ENCODE peak calls at places on chromosomes 13 and 19, in six cellular contexts. One of them, this sample, is unnamed.

GRCh38 chr13:51636349-51636890 is 52.2 kb downstream of the WDFY2 start:
- DNase-seq in left ventricle myocardium inferior: no peak
- DNase-seq in RWPE1: no peak
- DNase-seq in dorsolateral prefrontal cortex: no peak
- DNase-seq in esophagus muscularis mucosa: no peak
- DNase-seq in thoracic aorta: no peak
- DNase-seq in this sample: no peak

GRCh38 chr19:16850133-16850532 is 20.9 kb downstream of the SIN3B start:
- DNase-seq in left ventricle myocardium inferior: no peak
- DNase-seq in RWPE1: no peak
- DNase-seq in dorsolateral prefrontal cortex: no peak
- DNase-seq in esophagus muscularis mucosa: no peak
- DNase-seq in thoracic aorta: no peak
- DNase-seq in this sample: no peak

GRCh38 chr13:76210262-76210661 is 574.1 kb downstream of the LMO7 start:
- DNase-seq in left ventricle myocardium inferior: peak
- DNase-seq in RWPE1: no peak
- DNase-seq in dorsolateral prefrontal cortex: no peak
- DNase-seq in esophagus muscularis mucosa: no peak
- DNase-seq in thoracic aorta: no peak
- DNase-seq in this sample: peak

GRCh38 chr13:73261739-73262216 is 203.0 kb downstream of the KLF5 start:
- DNase-seq in left ventricle myocardium inferior: no peak
- DNase-seq in RWPE1: peak
- DNase-seq in dorsolateral prefrontal cortex: no peak
- DNase-seq in esophagus muscularis mucosa: no peak
- DNase-seq in thoracic aorta: no peak
- DNase-seq in this sample: peak

GRCh38 chr13:99709134-99709533 is 207.9 kb downstream of the TM9SF2 start:
- DNase-seq in left ventricle myocardium inferior: no peak
- DNase-seq in RWPE1: no peak
- DNase-seq in dorsolateral prefrontal cortex: no peak
- DNase-seq in esophagus muscularis mucosa: no peak
- DNase-seq in thoracic aorta: no peak
- DNase-seq in this sample: no peak

GRCh38 chr13:51832471-51833152 is 12.4 kb downstream of the TMEM272 start:
- DNase-seq in left ventricle myocardium inferior: no peak
- DNase-seq in RWPE1: no peak
- DNase-seq in dorsolateral prefrontal cortex: no peak
- DNase-seq in esophagus muscularis mucosa: no peak
- DNase-seq in thoracic aorta: no peak
- DNase-seq in this sample: no peak

GRCh38 chr19:18932216-18932841 is 8.7 kb downstream of the HOMER3 start:
- DNase-seq in left ventricle myocardium inferior: peak
- DNase-seq in RWPE1: peak
- DNase-seq in dorsolateral prefrontal cortex: peak
- DNase-seq in esophagus muscularis mucosa: no peak
- DNase-seq in thoracic aorta: peak
- DNase-seq in this sample: peak

GRCh38 chr19:3881272-3882040 is 971 bp downstream of the ATCAY start:
- DNase-seq in left ventricle myocardium inferior: no peak
- DNase-seq in RWPE1: no peak
- DNase-seq in dorsolateral prefrontal cortex: no peak
- DNase-seq in esophagus muscularis mucosa: no peak
- DNase-seq in thoracic aorta: no peak
- DNase-seq in this sample: no peak

GRCh38 chr13:44879452-44880058 is 109.7 kb downstream of the NUFIP1 start:
- DNase-seq in left ventricle myocardium inferior: no peak
- DNase-seq in RWPE1: no peak
- DNase-seq in dorsolateral prefrontal cortex: no peak
- DNase-seq in esophagus muscularis mucosa: no peak
- DNase-seq in thoracic aorta: no peak
- DNase-seq in this sample: no peak

GRCh38 chr19:3099347-3100145 is 5.4 kb downstream of the GNA11 start:
- DNase-seq in left ventricle myocardium inferior: no peak
- DNase-seq in RWPE1: no peak
- DNase-seq in dorsolateral prefrontal cortex: no peak
- DNase-seq in esophagus muscularis mucosa: no peak
- DNase-seq in thoracic aorta: no peak
- DNase-seq in this sample: no peak

GRCh38 chr19:5264453-5264852 is 76.2 kb downstream of the PTPRS start:
- DNase-seq in left ventricle myocardium inferior: no peak
- DNase-seq in RWPE1: no peak
- DNase-seq in dorsolateral prefrontal cortex: no peak
- DNase-seq in esophagus muscularis mucosa: no peak
- DNase-seq in thoracic aorta: no peak
- DNase-seq in this sample: no peak

GRCh38 chr13:44739120-44739519 is 163.0 kb upstream of the TSC22D1 start:
- DNase-seq in left ventricle myocardium inferior: no peak
- DNase-seq in RWPE1: no peak
- DNase-seq in dorsolateral prefrontal cortex: no peak
- DNase-seq in esophagus muscularis mucosa: no peak
- DNase-seq in thoracic aorta: no peak
- DNase-seq in this sample: no peak

GRCh38 chr13:39144941-39145533 is 106.8 kb downstream of the NHLRC3 start:
- DNase-seq in left ventricle myocardium inferior: peak
- DNase-seq in RWPE1: peak
- DNase-seq in dorsolateral prefrontal cortex: peak
- DNase-seq in esophagus muscularis mucosa: no peak
- DNase-seq in thoracic aorta: no peak
- DNase-seq in this sample: peak

GRCh38 chr19:43638991-43639494 is 607 bp downstream of the CADM4 start:
- DNase-seq in left ventricle myocardium inferior: no peak
- DNase-seq in RWPE1: no peak
- DNase-seq in dorsolateral prefrontal cortex: no peak
- DNase-seq in esophagus muscularis mucosa: no peak
- DNase-seq in thoracic aorta: no peak
- DNase-seq in this sample: no peak

GRCh38 chr13:31195616-31196015 is 4.2 kb upstream of the B3GLCT start:
- DNase-seq in left ventricle myocardium inferior: no peak
- DNase-seq in RWPE1: no peak
- DNase-seq in dorsolateral prefrontal cortex: no peak
- DNase-seq in esophagus muscularis mucosa: no peak
- DNase-seq in thoracic aorta: no peak
- DNase-seq in this sample: no peak

GRCh38 chr13:101845501-101846012 is 393.1 kb downstream of the ITGBL1 start:
- DNase-seq in left ventricle myocardium inferior: no peak
- DNase-seq in RWPE1: no peak
- DNase-seq in dorsolateral prefrontal cortex: no peak
- DNase-seq in esophagus muscularis mucosa: no peak
- DNase-seq in thoracic aorta: no peak
- DNase-seq in this sample: no peak

GRCh38 chr13:75415720-75416119 is 66.2 kb downstream of the TBC1D4 start:
- DNase-seq in left ventricle myocardium inferior: no peak
- DNase-seq in RWPE1: peak
- DNase-seq in dorsolateral prefrontal cortex: no peak
- DNase-seq in esophagus muscularis mucosa: no peak
- DNase-seq in thoracic aorta: no peak
- DNase-seq in this sample: no peak

GRCh38 chr19:34365463-34366401 is 736 bp downstream of the GPI start:
- DNase-seq in left ventricle myocardium inferior: peak
- DNase-seq in RWPE1: peak
- DNase-seq in dorsolateral prefrontal cortex: peak
- DNase-seq in esophagus muscularis mucosa: no peak
- DNase-seq in thoracic aorta: no peak
- DNase-seq in this sample: peak

GRCh38 chr19:12952488-12953455 is 4.3 kb downstream of the GADD45GIP1 start:
- DNase-seq in left ventricle myocardium inferior: no peak
- DNase-seq in RWPE1: no peak
- DNase-seq in dorsolateral prefrontal cortex: peak
- DNase-seq in esophagus muscularis mucosa: no peak
- DNase-seq in thoracic aorta: peak
- DNase-seq in this sample: no peak

GRCh38 chr13:85970727-85971126 is 171.5 kb upstream of the SLITRK6 start:
- DNase-seq in left ventricle myocardium inferior: no peak
- DNase-seq in RWPE1: peak
- DNase-seq in dorsolateral prefrontal cortex: no peak
- DNase-seq in esophagus muscularis mucosa: no peak
- DNase-seq in thoracic aorta: no peak
- DNase-seq in this sample: no peak

GRCh38 chr19:46950526-46951235 is 69.0 kb upstream of the NPAS1 start:
- DNase-seq in left ventricle myocardium inferior: no peak
- DNase-seq in RWPE1: no peak
- DNase-seq in dorsolateral prefrontal cortex: no peak
- DNase-seq in esophagus muscularis mucosa: no peak
- DNase-seq in thoracic aorta: no peak
- DNase-seq in this sample: no peak

GRCh38 chr19:38496603-38497487 is 63.4 kb downstream of the RYR1 start:
- DNase-seq in left ventricle myocardium inferior: no peak
- DNase-seq in RWPE1: no peak
- DNase-seq in dorsolateral prefrontal cortex: no peak
- DNase-seq in esophagus muscularis mucosa: no peak
- DNase-seq in thoracic aorta: no peak
- DNase-seq in this sample: no peak

GRCh38 chr19:15279326-15279904 is 47.2 kb upstream of the EPHX3 start:
- DNase-seq in left ventricle myocardium inferior: no peak
- DNase-seq in RWPE1: no peak
- DNase-seq in dorsolateral prefrontal cortex: no peak
- DNase-seq in esophagus muscularis mucosa: no peak
- DNase-seq in thoracic aorta: no peak
- DNase-seq in this sample: no peak

GRCh38 chr13:44013666-44014291 is 134.1 kb downstream of the LACC1 start:
- DNase-seq in left ventricle myocardium inferior: no peak
- DNase-seq in RWPE1: peak
- DNase-seq in dorsolateral prefrontal cortex: no peak
- DNase-seq in esophagus muscularis mucosa: no peak
- DNase-seq in thoracic aorta: no peak
- DNase-seq in this sample: peak

GRCh38 chr13:35953537-35954206 is 177.5 kb downstream of the DCLK1 start:
- DNase-seq in left ventricle myocardium inferior: peak
- DNase-seq in RWPE1: peak
- DNase-seq in dorsolateral prefrontal cortex: peak
- DNase-seq in esophagus muscularis mucosa: peak
- DNase-seq in thoracic aorta: peak
- DNase-seq in this sample: no peak
- H3K27ac ChIP-seq in left ventricle myocardium inferior: peak
- H3K27ac ChIP-seq in RWPE1: no peak
- H3K27ac ChIP-seq in dorsolateral prefrontal cortex: peak
- H3K27ac ChIP-seq in esophagus muscularis mucosa: peak
- H3K27ac ChIP-seq in thoracic aorta: no peak
- H3K27ac ChIP-seq in this sample: no peak

GRCh38 chr13:83980322-83980721 is 98.0 kb upstream of the SLITRK1 start:
- DNase-seq in left ventricle myocardium inferior: no peak
- DNase-seq in RWPE1: no peak
- DNase-seq in dorsolateral prefrontal cortex: no peak
- DNase-seq in esophagus muscularis mucosa: no peak
- DNase-seq in thoracic aorta: no peak
- DNase-seq in this sample: no peak
- H3K27ac ChIP-seq in left ventricle myocardium inferior: no peak
- H3K27ac ChIP-seq in RWPE1: no peak
- H3K27ac ChIP-seq in dorsolateral prefrontal cortex: no peak
- H3K27ac ChIP-seq in esophagus muscularis mucosa: no peak
- H3K27ac ChIP-seq in thoracic aorta: no peak
- H3K27ac ChIP-seq in this sample: no peak

DNA sequence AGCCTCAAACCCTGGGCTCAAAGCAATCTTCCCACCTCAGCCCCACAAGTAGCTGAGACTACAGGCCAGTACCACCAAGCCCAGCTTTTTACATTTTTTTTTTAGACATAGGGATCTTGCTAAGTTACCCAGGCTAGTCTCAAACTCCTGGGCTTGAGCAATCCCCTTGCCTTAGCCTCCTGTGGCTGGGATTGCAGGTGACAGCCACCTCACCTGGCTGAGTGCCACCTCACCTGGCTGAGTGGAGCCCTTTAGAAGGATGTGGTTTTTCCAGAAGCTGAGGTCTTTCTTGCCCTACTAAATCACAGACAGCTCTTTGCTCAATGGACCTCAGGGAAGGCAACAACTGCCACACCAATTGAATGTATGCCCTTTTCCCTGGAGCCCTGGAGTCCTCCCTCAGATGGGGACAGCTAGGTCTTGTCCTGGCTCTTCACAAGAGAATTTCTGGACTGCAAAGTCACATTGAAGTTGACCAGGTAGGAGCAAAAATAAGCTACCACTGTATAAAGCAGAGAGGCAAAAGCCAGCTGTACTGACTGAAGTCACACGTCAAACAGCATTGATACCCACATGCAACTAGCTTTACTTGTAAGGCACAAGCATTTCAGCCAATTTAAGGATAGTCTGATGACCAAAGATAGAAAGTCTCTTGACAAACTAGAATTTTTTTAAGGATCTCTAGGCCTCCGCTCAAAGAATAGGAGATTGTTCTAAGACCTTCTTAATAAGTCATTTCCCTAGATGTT is 14.0 kb downstream of the PDX1 start:
- DNase-seq in left ventricle myocardium inferior: no peak
- DNase-seq in RWPE1: no peak
- DNase-seq in dorsolateral prefrontal cortex: no peak
- DNase-seq in esophagus muscularis mucosa: no peak
- DNase-seq in thoracic aorta: no peak
- DNase-seq in this sample: no peak
- H3K27ac ChIP-seq in left ventricle myocardium inferior: no peak
- H3K27ac ChIP-seq in RWPE1: no peak
- H3K27ac ChIP-seq in dorsolateral prefrontal cortex: no peak
- H3K27ac ChIP-seq in esophagus muscularis mucosa: no peak
- H3K27ac ChIP-seq in thoracic aorta: no peak
- H3K27ac ChIP-seq in this sample: no peak

GRCh38 chr19:1089891-1090290 is 5.3 kb downstream of the POLR2E start:
- DNase-seq in left ventricle myocardium inferior: no peak
- DNase-seq in RWPE1: no peak
- DNase-seq in dorsolateral prefrontal cortex: no peak
- DNase-seq in esophagus muscularis mucosa: no peak
- DNase-seq in thoracic aorta: no peak
- DNase-seq in this sample: no peak

GRCh38 chr19:1086618-1087017 is 8.6 kb downstream of the POLR2E start:
- DNase-seq in left ventricle myocardium inferior: no peak
- DNase-seq in RWPE1: no peak
- DNase-seq in dorsolateral prefrontal cortex: no peak
- DNase-seq in esophagus muscularis mucosa: no peak
- DNase-seq in thoracic aorta: no peak
- DNase-seq in this sample: no peak

GRCh38 chr19:1087813-1088418 is 7.3 kb downstream of the POLR2E start:
- DNase-seq in left ventricle myocardium inferior: no peak
- DNase-seq in RWPE1: no peak
- DNase-seq in dorsolateral prefrontal cortex: no peak
- DNase-seq in esophagus muscularis mucosa: peak
- DNase-seq in thoracic aorta: no peak
- DNase-seq in this sample: no peak

GRCh38 chr19:1089126-1089771 is 5.9 kb downstream of the POLR2E start:
- DNase-seq in left ventricle myocardium inferior: no peak
- DNase-seq in RWPE1: no peak
- DNase-seq in dorsolateral prefrontal cortex: no peak
- DNase-seq in esophagus muscularis mucosa: no peak
- DNase-seq in thoracic aorta: no peak
- DNase-seq in this sample: no peak

GRCh38 chr19:1088419-1089066 is 6.6 kb downstream of the POLR2E start:
- DNase-seq in left ventricle myocardium inferior: no peak
- DNase-seq in RWPE1: no peak
- DNase-seq in dorsolateral prefrontal cortex: no peak
- DNase-seq in esophagus muscularis mucosa: no peak
- DNase-seq in thoracic aorta: no peak
- DNase-seq in this sample: no peak
- H3K27ac ChIP-seq in left ventricle myocardium inferior: peak
- H3K27ac ChIP-seq in RWPE1: peak
- H3K27ac ChIP-seq in dorsolateral prefrontal cortex: peak
- H3K27ac ChIP-seq in esophagus muscularis mucosa: peak
- H3K27ac ChIP-seq in thoracic aorta: no peak
- H3K27ac ChIP-seq in this sample: no peak

GRCh38 chr13:26221399-26221720 is 754 bp downstream of the RNF6 start:
- DNase-seq in left ventricle myocardium inferior: no peak
- DNase-seq in RWPE1: no peak
- DNase-seq in dorsolateral prefrontal cortex: no peak
- DNase-seq in esophagus muscularis mucosa: no peak
- DNase-seq in thoracic aorta: no peak
- DNase-seq in this sample: no peak
- H3K27ac ChIP-seq in left ventricle myocardium inferior: peak
- H3K27ac ChIP-seq in RWPE1: peak
- H3K27ac ChIP-seq in dorsolateral prefrontal cortex: peak
- H3K27ac ChIP-seq in esophagus muscularis mucosa: peak
- H3K27ac ChIP-seq in thoracic aorta: peak
- H3K27ac ChIP-seq in this sample: peak

This sample was measured in foreskin keratinocyte.